ENCODE peak calls at places on chromosomes 2 and 18, in seven cellular contexts. B is activated CD4-positive, alpha-beta T cell treated with anti-CD3 and anti-CD28 coated beads, Interleukin-2, amount 50 U/mL, for 48 hours; X is H9; D is thoracic aorta; A is H7; N is DMS 273 treated with DMSO at 0.1 percent for 48 hours; C is GM12891. R is an unnamed sample.

GRCh38 chr18:45997689-45998088 is 30.6 kb upstream of the EPG5 start:
- DNase-seq in B (peak; percentile 36), X (no peak), D (no peak), A (peak; percentile 25), N (no peak), C (peak; percentile 35), R (no peak)

GRCh38 chr2:187529977-187530721 is 24.1 kb downstream of the TFPI start:
- DNase-seq in B (no peak), X (no peak), D (no peak), A (no peak), N (no peak), C (no peak), R (no peak)

GRCh38 chr2:22855761-22856184 is 529.2 kb upstream of the KLHL29 start:
- DNase-seq in B (no peak), X (no peak), D (no peak), A (no peak), N (no peak), C (no peak), R (no peak)

GRCh38 chr2:12555012-12555645 is 161.6 kb upstream of the TRIB2 start:
- DNase-seq in B (peak; percentile 32), X (no peak), D (no peak), A (no peak), N (no peak), C (no peak), R (no peak)

GRCh38 chr2:161992526-161992925 is 81.5 kb downstream of the DPP4 start:
- DNase-seq in B (peak; percentile 51), X (no peak), D (no peak), A (no peak), N (no peak), C (no peak), R (no peak)

GRCh38 chr2:119719261-119719627 is 40.2 kb downstream of the TMEM177 start:
- DNase-seq in B (no peak), X (no peak), D (no peak), A (no peak), N (no peak), C (no peak), R (no peak)

GRCh38 chr2:153230977-153231376 is 247.6 kb downstream of the RPRM start:
- DNase-seq in B (no peak), X (no peak), D (no peak), A (no peak), N (no peak), C (no peak), R (no peak)

GRCh38 chr2:239108459-239108858 is 260.6 kb downstream of the TWIST2 start:
- DNase-seq in B (no peak), X (no peak), D (no peak), A (no peak), N (no peak), C (no peak), R (no peak)

GRCh38 chr2:26123426-26123825 is 49.5 kb upstream of the GAREM2 start:
- DNase-seq in B (no peak), X (no peak), D (no peak), A (no peak), N (no peak), C (no peak), R (no peak)

GRCh38 chr2:479505-480161 is 191.7 kb upstream of the ALKAL2 start:
- DNase-seq in B (no peak), X (no peak), D (no peak), A (no peak), N (no peak), C (no peak), R (no peak)

GRCh38 chr2:57536535-57537231 is 509.9 kb upstream of the VRK2 start:
- DNase-seq in B (no peak), X (no peak), D (no peak), A (no peak), N (no peak), C (no peak), R (no peak)

GRCh38 chr2:42030829-42031228 is 17.0 kb upstream of the PKDCC start:
- DNase-seq in B (no peak), X (no peak), D (no peak), A (no peak), N (no peak), C (no peak), R (no peak)

GRCh38 chr2:196635156-196635555 is 4.4 kb upstream of the CCDC150 start:
- DNase-seq in B (no peak), X (no peak), D (no peak), A (no peak), N (no peak), C (no peak), R (no peak)

GRCh38 chr2:111883661-111884591 is at the start of gene ANAPC1:
- DNase-seq in B (peak; percentile 86), X (peak; percentile 87), D (peak; percentile 50), A (peak; percentile 88), N (peak; percentile 66), C (peak; percentile 70), R (peak; percentile 45)

GRCh38 chr2:20179179-20179754 is 45.7 kb downstream of the SDC1 start:
- DNase-seq in B (no peak), X (no peak), D (no peak), A (no peak), N (no peak), C (no peak), R (no peak)

GRCh38 chr2:137291810-137292209 is 526.5 kb downstream of the THSD7B start:
- DNase-seq in B (no peak), X (no peak), D (no peak), A (no peak), N (no peak), C (no peak), R (no peak)

GRCh38 chr2:236717719-236718118 is 148.1 kb downstream of the ACKR3 start:
- DNase-seq in B (no peak), X (no peak), D (no peak), A (no peak), N (no peak), C (no peak), R (peak; percentile 14)

GRCh38 chr2:64819774-64820688 is 166.3 kb upstream of the SERTAD2 start:
- DNase-seq in B (peak; percentile 47), X (no peak), D (no peak), A (no peak), N (no peak), C (peak; percentile 38), R (no peak)

GRCh38 chr2:104120144-104120543 is 733.8 kb upstream of the POU3F3 start:
- DNase-seq in B (no peak), X (no peak), D (no peak), A (no peak), N (no peak), C (no peak), R (no peak)

GRCh38 chr18:48199399-48199798 is 209.8 kb downstream of the ZBTB7C start:
- DNase-seq in B (no peak), X (no peak), D (no peak), A (no peak), N (no peak), C (no peak), R (no peak)

GRCh38 chr2:143433158-143433557 is 303.9 kb downstream of the ARHGAP15 start:
- DNase-seq in B (no peak), X (no peak), D (no peak), A (no peak), N (no peak), C (no peak), R (no peak)

GRCh38 chr2:95344208-95344570 is 47.0 kb downstream of the KCNIP3 start:
- DNase-seq in B (no peak), X (no peak), D (no peak), A (no peak), N (no peak), C (no peak), R (no peak)

GRCh38 chr2:104863229-104863584 is 9.3 kb downstream of the POU3F3 start:
- DNase-seq in B (no peak), X (no peak), D (no peak), A (peak; percentile 64), N (no peak), C (no peak), R (no peak)

GRCh38 chr2:113734187-113734586 is 22.3 kb downstream of the SLC35F5 start:
- DNase-seq in B (no peak), X (no peak), D (no peak), A (no peak), N (no peak), C (no peak), R (no peak)

GRCh38 chr18:12657849-12658829 is at the start of gene SPIRE1:
- DNase-seq in B (peak; percentile 31), X (peak; percentile 71), D (no peak), A (peak; percentile 90), N (no peak), C (peak; percentile 37), R (no peak)

GRCh38 chr2:43083710-43084698 is 142.4 kb downstream of the ZFP36L2 start:
- DNase-seq in B (no peak), X (peak; percentile 45), D (no peak), A (peak; percentile 63), N (no peak), C (no peak), R (no peak)

GRCh38 chr2:159094173-159094737 is 125.8 kb downstream of the TANC1 start:
- DNase-seq in B (no peak), X (no peak), D (peak; percentile 27), A (no peak), N (no peak), C (no peak), R (no peak)

GRCh38 chr18:49355028-49355427 is 105.4 kb downstream of the DYM start:
- DNase-seq in B (no peak), X (no peak), D (no peak), A (no peak), N (no peak), C (no peak), R (no peak)

GRCh38 chr2:44218771-44219170 is 50.1 kb downstream of the PPM1B start:
- DNase-seq in B (no peak), X (no peak), D (no peak), A (no peak), N (no peak), C (no peak), R (no peak)

GRCh38 chr18:68275616-68276015 is 439.3 kb downstream of the TMX3 start:
- DNase-seq in B (no peak), X (no peak), D (no peak), A (no peak), N (no peak), C (no peak), R (no peak)

GRCh38 chr2:105598853-105599252 is 145.9 kb upstream of the NCK2 start:
- DNase-seq in B (no peak), X (no peak), D (no peak), A (no peak), N (no peak), C (no peak), R (no peak)

GRCh38 chr2:30113617-30114293 is 33.1 kb upstream of the YPEL5 start:
- DNase-seq in B (no peak), X (no peak), D (no peak), A (no peak), N (no peak), C (no peak), R (no peak)

GRCh38 chr2:176169711-176170110 is 12.6 kb downstream of the HOXD3 start:
- DNase-seq in B (no peak), X (no peak), D (no peak), A (no peak), N (no peak), C (no peak), R (no peak)

GRCh38 chr2:111200333-111200879 is 79.7 kb downstream of the BCL2L11 start:
- DNase-seq in B (no peak), X (no peak), D (no peak), A (no peak), N (no peak), C (no peak), R (no peak)

GRCh38 chr2:96241901-96242611 is 23.7 kb downstream of the TMEM127 start:
- DNase-seq in B (peak; percentile 63), X (no peak), D (no peak), A (no peak), N (no peak), C (no peak), R (no peak)